ENCODE peak calls at places on chromosomes 13 and 19, in six cellular contexts. F is transverse colon, G is right lobe of liver, Z is body of pancreas, S is testis, W is suprapubic skin. D is an unnamed sample.

GRCh38 chr13:111153977-111154332 is 38.8 kb downstream of the ARHGEF7 start:
- DNase-seq in W (peak; percentile 81), S (peak; percentile 53), Z (no peak), G (peak; percentile 73), F (peak; percentile 62), D (no peak)

GRCh38 chr13:43652751-43653150 is 134.0 kb downstream of the ENOX1 start:
- DNase-seq in W (no peak), Z (no peak), S (no peak), G (no peak), F (no peak), D (no peak)

GRCh38 chr13:23695711-23696512 is 125.7 kb downstream of the TNFRSF19 start:
- DNase-seq in W (no peak), S (no peak), G (no peak), Z (no peak), F (no peak), D (no peak)

GRCh38 chr19:27765397-27765796 is 1447.6 kb downstream of the UQCRFS1 start:
- DNase-seq in F (no peak), S (no peak), Z (no peak), G (no peak), W (peak; percentile 43), D (no peak)

GRCh38 chr13:73767747-73768315 is 366.4 kb downstream of the KLF12 start:
- DNase-seq in Z (no peak), G (no peak), F (no peak), S (no peak), W (no peak), D (no peak)

GRCh38 chr19:14149509-14149994 is 13.2 kb upstream of the ASF1B start:
- DNase-seq in Z (no peak), G (no peak), W (no peak), S (peak; percentile 74), F (peak; percentile 70), D (peak; percentile 69)

GRCh38 chr13:55439450-55439849 is 1701.3 kb upstream of the PRR20A start:
- DNase-seq in G (no peak), S (no peak), W (no peak), F (no peak), Z (no peak), D (no peak)

GRCh38 chr19:16205205-16206045 is 7.7 kb downstream of the AP1M1 start:
- DNase-seq in S (peak; percentile 31), G (peak; percentile 89), W (no peak), Z (no peak), F (no peak), D (peak; percentile 59)

GRCh38 chr19:14554382-14554812 is 17.5 kb downstream of the NDUFB7 start:
- DNase-seq in Z (no peak), F (peak; percentile 30), W (no peak), S (peak; percentile 63), G (peak; percentile 87), D (peak; percentile 61)

GRCh38 chr19:29672319-29672932 is 7.2 kb downstream of the PLEKHF1 start:
- DNase-seq in Z (no peak), F (no peak), S (no peak), G (no peak), W (no peak), D (no peak)

GRCh38 chr19:29670255-29670654 is 5.0 kb downstream of the PLEKHF1 start:
- DNase-seq in W (no peak), Z (no peak), S (no peak), G (no peak), F (no peak), D (no peak)

GRCh38 chr19:29673451-29674371 is 8.4 kb downstream of the PLEKHF1 start:
- DNase-seq in W (no peak), Z (no peak), G (peak; percentile 53), S (no peak), F (no peak), D (no peak)

GRCh38 chr19:29672933-29673336 is 7.7 kb downstream of the PLEKHF1 start:
- DNase-seq in W (no peak), G (no peak), S (no peak), F (peak; percentile 63), Z (no peak), D (no peak)

DNA sequence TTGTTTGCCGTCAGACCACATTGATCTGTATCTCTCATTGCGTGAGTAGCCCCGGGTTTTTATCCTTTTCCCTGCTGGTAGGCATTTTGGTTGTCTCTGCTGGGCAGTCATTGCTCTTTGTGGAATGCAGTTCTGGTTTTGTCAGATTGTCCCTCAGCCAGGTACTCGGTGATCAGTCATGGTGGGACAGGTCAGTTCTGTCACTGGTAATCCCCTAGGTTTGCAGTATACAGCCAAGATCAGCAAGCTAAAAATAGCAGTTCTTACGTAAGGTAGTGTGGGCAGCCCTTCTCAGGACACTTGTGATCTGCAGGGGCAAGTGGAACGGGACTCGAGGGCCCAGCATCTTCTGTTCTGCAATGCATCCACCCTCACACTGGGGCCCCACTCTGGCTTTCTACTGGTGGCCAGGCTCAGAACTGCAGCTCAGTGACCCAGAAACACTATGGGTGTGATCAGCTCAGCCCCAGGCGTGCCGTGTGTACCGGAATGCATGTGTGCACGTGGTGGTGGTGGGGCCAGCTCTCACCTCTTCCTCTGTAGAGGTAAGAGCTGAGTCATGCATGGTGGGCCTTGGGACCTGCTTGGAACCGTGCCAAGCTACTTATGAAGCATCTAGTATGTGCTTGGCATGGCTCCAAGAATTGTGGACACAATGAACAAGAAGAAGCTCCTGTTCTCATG is 6.3 kb downstream of the PLEKHF1 start:
- DNase-seq in W (no peak), G (peak; percentile 63), Z (peak; percentile 37), S (peak; percentile 46), F (peak; percentile 72), D (peak; percentile 67)
- TF ChIP-seq POLR2A in W (no peak), G (no peak), Z (no peak), S (no peak), F (no peak), D (no peak)

DNA sequence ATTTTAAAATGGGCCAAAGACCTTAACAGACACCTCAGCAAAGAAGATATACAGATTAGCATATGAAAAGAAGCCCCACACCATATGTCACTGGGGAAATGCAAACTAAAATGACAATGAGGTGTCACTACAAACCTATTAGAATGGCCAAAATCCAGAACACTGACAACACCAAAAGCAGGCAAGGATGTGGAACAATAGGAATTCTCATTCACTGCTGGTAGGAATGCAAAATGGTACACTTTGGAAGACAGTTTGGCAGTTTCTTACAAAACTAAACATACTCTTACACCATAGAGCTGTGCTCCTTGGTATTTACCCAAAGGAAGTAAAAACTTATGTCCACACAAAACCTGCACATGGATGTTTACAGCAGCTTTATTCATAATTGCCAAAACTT is 23.1 kb downstream of the ELF1 start:
- DNase-seq in F (no peak), W (no peak), G (no peak), S (no peak), Z (no peak), D (no peak)
- H3K4me1 ChIP-seq in F (peaks cover 74% of the 10 kb centered on the region), W (peaks cover 60% of the 10 kb centered on the region), G (no peaks in the 10 kb centered on the region), S (peaks cover 18% of the 10 kb centered on the region), Z (peaks cover 81% of the 10 kb centered on the region), D (no peaks in the 10 kb centered on the region)

GRCh38 chr19:40739871-40740703 is 10.2 kb downstream of the ACTMAP start:
- DNase-seq in G (no peak), Z (no peak), W (no peak), F (no peak), S (no peak), D (no peak)
- TF ChIP-seq POLR2A in G (no peak), Z (no peak), W (no peak), F (no peak), S (no peak), D (no peak)

DNA sequence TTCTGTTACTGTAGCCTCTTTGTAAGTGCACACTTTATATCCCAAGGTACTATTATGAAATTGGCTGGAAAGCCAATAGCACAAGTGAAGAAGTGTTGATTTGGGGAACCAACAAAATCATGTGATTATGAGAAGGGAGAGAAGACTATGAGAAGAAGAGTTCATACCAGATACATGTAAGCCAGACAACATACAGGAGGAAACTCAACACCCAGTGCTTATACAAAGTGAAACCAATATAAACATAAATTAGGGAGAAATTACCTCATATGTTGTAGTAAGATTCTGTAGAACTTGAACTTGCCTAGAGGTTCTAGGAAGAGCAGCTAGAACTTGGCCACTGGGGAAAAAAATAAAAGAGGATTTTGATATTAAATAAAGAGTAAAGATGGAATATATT is 17.4 kb downstream of the CPB2 start:
- DNase-seq in W (no peak), S (no peak), G (no peak), Z (no peak), F (no peak), D (no peak)
- H3K4me1 ChIP-seq in W (no peaks in the 10 kb centered on the region), S (no peaks in the 10 kb centered on the region), G (no peaks in the 10 kb centered on the region), Z (no peaks in the 10 kb centered on the region), F (no peaks in the 10 kb centered on the region), D (no peaks in the 10 kb centered on the region)

D was measured in adrenal gland.